ENCODE peak calls at places on chromosomes 6 and 20, in four cellular contexts. A is nephron progenitor cell; B is activated CD8-positive, alpha-beta memory T cell treated with anti-CD3 and anti-CD28 coated beads for 4 hours; R is activated gamma-delta T cell treated with Interleukin-2 at 50 U/mL for 16 hours. T is an unnamed sample.

GRCh38 chr20:54221996-54222890 is 14.4 kb downstream of the PFDN4 start:
- DNase-seq in A (no peak), B (no peak), R (no peak), T (no peak)

GRCh38 chr6:126181173-126181741 is 158.7 kb upstream of the CENPW start:
- DNase-seq in A (no peak), B (no peak), R (no peak), T (no peak)

GRCh38 chr20:47493175-47493953 is 8.3 kb upstream of the NCOA3 start:
- DNase-seq in A (no peak), B (no peak), R (peak), T (peak)

GRCh38 chr6:52499026-52499425 is 77.8 kb downstream of the TRAM2 start:
- DNase-seq in A (no peak), B (no peak), R (no peak), T (peak)

GRCh38 chr6:81996414-81996813 is 243.9 kb upstream of the TENT5A start:
- DNase-seq in A (no peak), B (no peak), R (no peak), T (peak)

GRCh38 chr20:48921168-48921882 is at the start of gene ARFGEF2:
- DNase-seq in A (peak), B (peak), R (peak), T (peak)

GRCh38 chr6:286681-287499 is 5.4 kb upstream of the DUSP22 start:
- DNase-seq in A (no peak), B (no peak), R (no peak), T (no peak)

GRCh38 chr20:59994697-59995122 is 36.5 kb downstream of the CDH26 start:
- DNase-seq in A (peak), B (no peak), R (no peak), T (no peak)

GRCh38 chr6:169689247-169689646 is 12.6 kb downstream of the WDR27 start:
- DNase-seq in A (no peak), B (no peak), R (no peak), T (peak)

GRCh38 chr20:57361517-57361916 is 10.5 kb downstream of the RAE1 start:
- DNase-seq in A (no peak), B (no peak), R (no peak), T (peak)

GRCh38 chr6:112016335-112016734 is 37.6 kb upstream of the CCN6 start:
- DNase-seq in A (no peak), B (no peak), R (no peak), T (no peak)

GRCh38 chr20:62156254-62156556 is 12.6 kb downstream of the SS18L1 start:
- DNase-seq in A (no peak), B (no peak), R (no peak), T (no peak)

GRCh38 chr20:36060676-36061075 is 92.3 kb downstream of the CNBD2 start:
- DNase-seq in A (no peak), B (no peak), R (no peak), T (no peak)

GRCh38 chr6:105774247-105774646 is 311.9 kb upstream of the PRDM1 start:
- DNase-seq in A (no peak), B (no peak), R (no peak), T (no peak)

GRCh38 chr6:14452567-14453527 is 335.3 kb downstream of the CD83 start:
- DNase-seq in A (no peak), B (peak), R (peak), T (no peak)

GRCh38 chr20:24694157-24694726 is 224.8 kb downstream of the SYNDIG1 start:
- DNase-seq in A (no peak), B (no peak), R (no peak), T (no peak)

GRCh38 chr6:66376021-66376420 is 669.0 kb upstream of the EYS start:
- DNase-seq in A (no peak), B (no peak), R (no peak), T (no peak)

GRCh38 chr20:47740225-47741184 is 44.8 kb downstream of the SULF2 start:
- DNase-seq in A (no peak), B (no peak), R (no peak), T (no peak)

GRCh38 chr6:158467923-158468322 is 92.0 kb upstream of the TMEM181 start:
- DNase-seq in A (no peak), B (no peak), R (no peak), T (no peak)

GRCh38 chr6:34877869-34878485 is 9.9 kb downstream of the TAF11 start:
- DNase-seq in A (no peak), B (no peak), R (no peak), T (no peak)

GRCh38 chr20:15867899-15868298 is 705.3 kb downstream of the KIF16B start:
- DNase-seq in A (no peak), B (no peak), R (no peak), T (no peak)

GRCh38 chr20:51410586-51411325 is 131.8 kb downstream of the NFATC2 start:
- DNase-seq in A (no peak), B (no peak), R (no peak), T (no peak)

GRCh38 chr6:116366740-116367275 is 3.9 kb upstream of the DSE start:
- DNase-seq in A (no peak), B (no peak), R (no peak), T (no peak)

GRCh38 chr20:63969851-63970713 is at the start of gene ZNF512B:
- DNase-seq in A (peak), B (no peak), R (peak), T (no peak)

GRCh38 chr6:8627085-8627861 is 191.9 kb upstream of the SLC35B3 start:
- DNase-seq in A (no peak), B (no peak), R (no peak), T (no peak)

GRCh38 chr20:62352402-62353288 is 14.5 kb downstream of the LAMA5 start:
- DNase-seq in A (no peak), B (no peak), R (no peak), T (peak)

GRCh38 chr20:57429579-57430202 is 38.5 kb downstream of the RBM38 start:
- DNase-seq in A (no peak), B (no peak), R (no peak), T (peak)

GRCh38 chr20:42567409-42567808 is 622.3 kb downstream of the PTPRT start:
- DNase-seq in A (no peak), B (no peak), R (no peak), T (no peak)

GRCh38 chr6:17120019-17120418 is 18.2 kb downstream of the STMND1 start:
- DNase-seq in A (no peak), B (no peak), R (no peak), T (no peak)

GRCh38 chr20:63360850-63361497 is at the start of gene CHRNA4:
- DNase-seq in A (peak), B (no peak), R (no peak), T (no peak)

GRCh38 chr20:18403269-18403668 is 63.6 kb downstream of the DZANK1 start:
- DNase-seq in A (no peak), B (no peak), R (no peak), T (no peak)

GRCh38 chr6:71727632-71728294 is 158.6 kb upstream of the RIMS1 start:
- DNase-seq in A (no peak), B (no peak), R (no peak), T (peak)

T was measured in RCC 7860.